ENCODE peak calls at places on chromosomes 12 and 14, in nine cellular contexts. One of them, this sample, is unnamed.

GRCh38 chr12:26359576-26359975 is 164.2 kb downstream of the SSPN start:
- DNase-seq in body of pancreas: no peak
- DNase-seq in heart left ventricle: no peak
- DNase-seq in GM12892: no peak
- DNase-seq in lower leg skin: no peak
- DNase-seq in endothelial cell of umbilical vein: no peak
- DNase-seq in stomach: no peak
- DNase-seq in right lobe of liver: no peak
- DNase-seq in ovary: no peak
- DNase-seq in this sample: no peak

GRCh38 chr14:32524609-32525391 is 195.7 kb downstream of the AKAP6 start:
- DNase-seq in body of pancreas: no peak
- DNase-seq in heart left ventricle: no peak
- DNase-seq in GM12892: no peak
- DNase-seq in lower leg skin: no peak
- DNase-seq in endothelial cell of umbilical vein: peak
- DNase-seq in stomach: no peak
- DNase-seq in right lobe of liver: no peak
- DNase-seq in ovary: no peak
- DNase-seq in this sample: no peak

GRCh38 chr14:91367173-91368171 is 50.1 kb downstream of the CCDC88C start:
- DNase-seq in body of pancreas: peak
- DNase-seq in heart left ventricle: no peak
- DNase-seq in GM12892: peak
- DNase-seq in lower leg skin: no peak
- DNase-seq in endothelial cell of umbilical vein: peak
- DNase-seq in stomach: peak
- DNase-seq in right lobe of liver: no peak
- DNase-seq in ovary: no peak
- DNase-seq in this sample: peak

GRCh38 chr12:56590237-56590830 is 39.8 kb downstream of the BAZ2A start:
- DNase-seq in body of pancreas: no peak
- DNase-seq in heart left ventricle: no peak
- DNase-seq in GM12892: no peak
- DNase-seq in lower leg skin: no peak
- DNase-seq in endothelial cell of umbilical vein: no peak
- DNase-seq in stomach: no peak
- DNase-seq in right lobe of liver: no peak
- DNase-seq in ovary: no peak
- DNase-seq in this sample: no peak

GRCh38 chr14:55467307-55467706 is 26.9 kb upstream of the TBPL2 start:
- DNase-seq in body of pancreas: no peak
- DNase-seq in heart left ventricle: no peak
- DNase-seq in GM12892: no peak
- DNase-seq in lower leg skin: no peak
- DNase-seq in endothelial cell of umbilical vein: no peak
- DNase-seq in stomach: no peak
- DNase-seq in right lobe of liver: no peak
- DNase-seq in ovary: no peak
- DNase-seq in this sample: no peak

GRCh38 chr12:50992814-50993213 is 33.4 kb downstream of the SLC11A2 start:
- DNase-seq in body of pancreas: peak
- DNase-seq in heart left ventricle: peak
- DNase-seq in GM12892: no peak
- DNase-seq in lower leg skin: no peak
- DNase-seq in endothelial cell of umbilical vein: peak
- DNase-seq in stomach: no peak
- DNase-seq in right lobe of liver: no peak
- DNase-seq in ovary: no peak
- DNase-seq in this sample: no peak

GRCh38 chr14:104222396-104223036 is 84.1 kb downstream of the KIF26A start:
- DNase-seq in body of pancreas: no peak
- DNase-seq in heart left ventricle: no peak
- DNase-seq in GM12892: no peak
- DNase-seq in lower leg skin: no peak
- DNase-seq in endothelial cell of umbilical vein: no peak
- DNase-seq in stomach: no peak
- DNase-seq in right lobe of liver: peak
- DNase-seq in ovary: peak
- DNase-seq in this sample: no peak

GRCh38 chr14:64193821-64194220 is 100.3 kb downstream of the ESR2 start:
- DNase-seq in body of pancreas: peak
- DNase-seq in heart left ventricle: no peak
- DNase-seq in GM12892: no peak
- DNase-seq in lower leg skin: no peak
- DNase-seq in endothelial cell of umbilical vein: no peak
- DNase-seq in stomach: peak
- DNase-seq in right lobe of liver: no peak
- DNase-seq in ovary: no peak
- DNase-seq in this sample: no peak

GRCh38 chr12:71183018-71183417 is 25.2 kb upstream of the TSPAN8 start:
- DNase-seq in body of pancreas: peak
- DNase-seq in heart left ventricle: no peak
- DNase-seq in GM12892: no peak
- DNase-seq in lower leg skin: no peak
- DNase-seq in endothelial cell of umbilical vein: peak
- DNase-seq in stomach: no peak
- DNase-seq in right lobe of liver: no peak
- DNase-seq in ovary: no peak
- DNase-seq in this sample: no peak

GRCh38 chr14:103819503-103820307 is 27.7 kb downstream of the PPP1R13B start:
- DNase-seq in body of pancreas: peak
- DNase-seq in heart left ventricle: peak
- DNase-seq in GM12892: no peak
- DNase-seq in lower leg skin: no peak
- DNase-seq in endothelial cell of umbilical vein: peak
- DNase-seq in stomach: peak
- DNase-seq in right lobe of liver: peak
- DNase-seq in ovary: peak
- DNase-seq in this sample: no peak

GRCh38 chr14:21923820-21924219 is 250.2 kb upstream of the OR4E1 start:
- DNase-seq in body of pancreas: no peak
- DNase-seq in heart left ventricle: no peak
- DNase-seq in GM12892: no peak
- DNase-seq in lower leg skin: no peak
- DNase-seq in endothelial cell of umbilical vein: peak
- DNase-seq in stomach: no peak
- DNase-seq in right lobe of liver: no peak
- DNase-seq in ovary: no peak
- DNase-seq in this sample: no peak

DNA sequence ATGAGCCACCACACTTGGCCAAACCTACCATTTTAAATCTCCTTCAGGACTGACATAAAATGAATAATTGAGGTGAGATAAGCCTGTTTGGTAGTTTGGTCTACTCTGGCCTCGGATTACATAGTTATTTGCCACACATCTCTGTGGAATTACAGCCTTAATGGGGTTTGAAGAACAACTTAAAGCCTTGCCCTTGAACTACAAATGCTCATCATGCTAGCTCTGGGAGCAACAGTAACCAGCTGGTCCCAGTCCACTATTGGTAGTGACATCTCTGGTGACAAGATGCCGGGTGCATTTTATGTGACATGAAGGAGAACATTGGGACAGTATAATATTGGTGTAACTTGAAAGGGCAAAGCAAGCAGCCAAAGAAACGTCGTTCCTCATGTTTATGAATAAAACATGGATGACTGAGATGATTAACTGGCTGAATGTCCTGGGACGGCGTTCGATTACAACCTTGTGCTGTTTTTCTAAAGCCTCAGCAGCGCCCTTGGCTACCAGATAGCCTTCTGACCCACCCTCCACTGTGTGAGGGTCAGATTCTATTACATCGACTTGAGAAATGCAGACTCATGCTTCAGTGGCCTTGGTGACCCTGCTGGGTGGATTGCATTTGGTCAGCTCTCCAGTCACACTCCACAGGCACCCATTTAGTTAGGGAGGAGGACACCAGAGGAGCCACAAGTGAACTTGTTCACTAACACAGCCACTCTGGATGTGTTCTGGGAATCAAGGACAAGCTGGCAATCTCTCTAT is 41.5 kb downstream of the BEST3 start:
- DNase-seq in body of pancreas: no peak
- DNase-seq in heart left ventricle: no peak
- DNase-seq in GM12892: no peak
- DNase-seq in lower leg skin: no peak
- DNase-seq in endothelial cell of umbilical vein: no peak
- DNase-seq in stomach: no peak
- DNase-seq in right lobe of liver: no peak
- DNase-seq in ovary: no peak
- DNase-seq in this sample: no peak
- TF ChIP-seq POLR2A in body of pancreas: no peak
- TF ChIP-seq POLR2A in heart left ventricle: no peak
- TF ChIP-seq POLR2A in GM12892: no peak
- TF ChIP-seq POLR2A in lower leg skin: no peak
- TF ChIP-seq POLR2A in endothelial cell of umbilical vein: no peak
- TF ChIP-seq POLR2A in stomach: no peak
- TF ChIP-seq POLR2A in right lobe of liver: no peak
- TF ChIP-seq POLR2A in ovary: no peak
- TF ChIP-seq POLR2A in this sample: no peak

GRCh38 chr12:131983554-131983953 is 33.8 kb downstream of the EP400 start:
- DNase-seq in body of pancreas: no peak
- DNase-seq in heart left ventricle: no peak
- DNase-seq in GM12892: no peak
- DNase-seq in lower leg skin: no peak
- DNase-seq in endothelial cell of umbilical vein: no peak
- DNase-seq in stomach: no peak
- DNase-seq in right lobe of liver: no peak
- DNase-seq in ovary: no peak
- DNase-seq in this sample: no peak

GRCh38 chr12:131982041-131982440 is 32.3 kb downstream of the EP400 start:
- DNase-seq in body of pancreas: no peak
- DNase-seq in heart left ventricle: no peak
- DNase-seq in GM12892: no peak
- DNase-seq in lower leg skin: no peak
- DNase-seq in endothelial cell of umbilical vein: no peak
- DNase-seq in stomach: no peak
- DNase-seq in right lobe of liver: no peak
- DNase-seq in ovary: no peak
- DNase-seq in this sample: no peak

GRCh38 chr12:131985145-131985875 is 35.6 kb downstream of the EP400 start:
- DNase-seq in body of pancreas: peak
- DNase-seq in heart left ventricle: no peak
- DNase-seq in GM12892: no peak
- DNase-seq in lower leg skin: no peak
- DNase-seq in endothelial cell of umbilical vein: no peak
- DNase-seq in stomach: peak
- DNase-seq in right lobe of liver: peak
- DNase-seq in ovary: no peak
- DNase-seq in this sample: no peak

GRCh38 chr12:131981388-131981787 is 31.6 kb downstream of the EP400 start:
- DNase-seq in body of pancreas: no peak
- DNase-seq in heart left ventricle: no peak
- DNase-seq in GM12892: no peak
- DNase-seq in lower leg skin: no peak
- DNase-seq in endothelial cell of umbilical vein: no peak
- DNase-seq in stomach: no peak
- DNase-seq in right lobe of liver: no peak
- DNase-seq in ovary: no peak
- DNase-seq in this sample: no peak

DNA sequence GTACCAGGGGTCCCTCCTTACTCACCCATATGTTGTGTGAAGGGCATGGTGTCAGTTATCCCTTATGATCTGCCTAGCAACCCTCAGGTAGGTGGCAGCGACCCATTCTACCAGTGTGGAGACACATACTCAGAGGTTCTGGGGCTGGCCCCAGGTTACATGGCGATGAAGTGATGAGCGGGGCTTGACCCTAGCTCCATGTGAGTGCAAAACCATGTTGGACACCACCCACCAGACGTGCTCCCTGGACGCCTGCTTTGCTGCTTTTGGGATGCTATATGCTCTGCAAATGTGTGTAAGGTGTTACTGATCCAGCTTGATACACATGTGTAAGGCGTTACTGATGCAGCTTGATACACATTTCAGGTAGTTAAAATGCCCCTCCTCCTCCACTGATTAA is 33.3 kb downstream of the EP400 start:
- DNase-seq in body of pancreas: no peak
- DNase-seq in heart left ventricle: no peak
- DNase-seq in GM12892: no peak
- DNase-seq in lower leg skin: no peak
- DNase-seq in endothelial cell of umbilical vein: no peak
- DNase-seq in stomach: no peak
- DNase-seq in right lobe of liver: no peak
- DNase-seq in ovary: no peak
- DNase-seq in this sample: no peak
- TF ChIP-seq POLR2A in body of pancreas: no peak
- TF ChIP-seq POLR2A in heart left ventricle: no peak
- TF ChIP-seq POLR2A in GM12892: no peak
- TF ChIP-seq POLR2A in lower leg skin: no peak
- TF ChIP-seq POLR2A in endothelial cell of umbilical vein: no peak
- TF ChIP-seq POLR2A in stomach: no peak
- TF ChIP-seq POLR2A in right lobe of liver: no peak
- TF ChIP-seq POLR2A in ovary: no peak
- TF ChIP-seq POLR2A in this sample: no peak

DNA sequence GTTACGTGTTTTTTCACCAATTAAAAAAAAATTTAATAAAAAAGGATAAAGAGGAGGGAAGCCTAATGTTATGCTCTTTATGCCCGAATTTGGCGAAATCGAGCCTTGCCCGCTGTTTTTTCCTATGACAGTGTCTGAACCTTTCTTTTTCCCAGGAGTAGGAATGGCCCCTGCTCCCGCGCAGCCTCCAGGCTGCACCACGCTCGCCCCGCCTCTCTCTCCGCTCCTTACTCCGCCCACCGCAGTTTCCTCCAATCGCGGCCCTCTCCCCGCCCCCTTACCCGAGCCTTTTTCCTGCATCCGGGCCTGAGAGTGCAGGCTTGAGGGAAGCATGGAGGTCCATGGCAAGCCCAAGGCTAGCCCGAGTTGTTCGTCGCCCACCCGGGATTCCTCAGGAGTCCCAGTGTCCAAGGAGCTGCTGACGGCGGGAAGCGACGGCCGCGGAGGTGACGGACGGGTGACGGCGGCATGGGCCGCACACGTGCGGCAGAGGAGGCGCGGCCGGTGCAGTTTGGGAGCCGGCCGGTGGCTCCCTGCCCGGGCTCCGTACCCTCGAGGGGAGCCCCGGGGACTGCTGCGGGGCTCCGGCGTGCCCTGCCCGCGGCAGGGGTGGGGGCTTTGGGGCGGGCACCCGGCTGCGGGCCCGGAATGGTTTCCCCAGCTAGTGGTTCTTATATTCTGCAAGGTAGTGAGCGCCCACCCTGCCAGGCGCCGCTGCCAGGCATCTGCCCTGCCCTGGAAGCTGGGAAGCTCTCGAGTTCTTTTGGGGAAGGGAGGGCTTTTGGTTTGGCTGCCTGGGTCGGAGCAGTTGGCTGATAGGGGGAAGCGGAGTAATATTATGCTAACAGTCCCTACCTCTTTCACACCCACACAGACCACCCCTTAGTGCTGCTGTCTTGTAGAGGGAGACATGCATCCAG is at the start of gene NOPCHAP1:
- DNase-seq in body of pancreas: peak
- DNase-seq in heart left ventricle: peak
- DNase-seq in GM12892: peak
- DNase-seq in lower leg skin: peak
- DNase-seq in endothelial cell of umbilical vein: peak
- DNase-seq in stomach: peak
- DNase-seq in right lobe of liver: peak
- DNase-seq in ovary: peak
- DNase-seq in this sample: peak
- TF ChIP-seq POLR2A in body of pancreas: peak
- TF ChIP-seq POLR2A in heart left ventricle: no peak
- TF ChIP-seq POLR2A in GM12892: peak
- TF ChIP-seq POLR2A in lower leg skin: no peak
- TF ChIP-seq POLR2A in endothelial cell of umbilical vein: peak
- TF ChIP-seq POLR2A in stomach: peak
- TF ChIP-seq POLR2A in right lobe of liver: peak
- TF ChIP-seq POLR2A in ovary: peak
- TF ChIP-seq POLR2A in this sample: peak

GRCh38 chr14:69772082-69773017 is 5.4 kb downstream of the SRSF5 start:
- DNase-seq in body of pancreas: no peak
- DNase-seq in heart left ventricle: no peak
- DNase-seq in GM12892: no peak
- DNase-seq in lower leg skin: no peak
- DNase-seq in endothelial cell of umbilical vein: no peak
- DNase-seq in stomach: no peak
- DNase-seq in right lobe of liver: no peak
- DNase-seq in ovary: no peak
- DNase-seq in this sample: no peak
- TF ChIP-seq POLR2A in body of pancreas: no peak
- TF ChIP-seq POLR2A in heart left ventricle: no peak
- TF ChIP-seq POLR2A in GM12892: no peak
- TF ChIP-seq POLR2A in lower leg skin: no peak
- TF ChIP-seq POLR2A in endothelial cell of umbilical vein: no peak
- TF ChIP-seq POLR2A in stomach: no peak
- TF ChIP-seq POLR2A in right lobe of liver: no peak
- TF ChIP-seq POLR2A in ovary: no peak
- TF ChIP-seq POLR2A in this sample: no peak

This sample was measured in H54.